ENCODE peak calls at places on chromosomes 11 and 22, in five cellular contexts. M is astrocyte of the cerebellum, Z is stomach, E is tibial nerve, Q is AG10803. S is an unnamed sample.

GRCh38 chr11:11211888-11212287 is 141.2 kb downstream of the CSNK2A3 start:
- DNase-seq in Q (no peak), Z (no peak), E (no peak), M (no peak), S (no peak)

GRCh38 chr11:3180869-3181268 is 15.8 kb upstream of the OSBPL5 start:
- DNase-seq in M (no peak), Z (no peak), E (no peak), Q (no peak), S (no peak)

GRCh38 chr11:63854696-63855095 is 15.8 kb downstream of the MARK2 start:
- DNase-seq in Q (peak; percentile 65), Z (no peak), E (no peak), M (no peak), S (no peak)

GRCh38 chr22:47486569-47487312 is 724.3 kb downstream of the TBC1D22A start:
- DNase-seq in Z (no peak), E (no peak), M (no peak), Q (no peak), S (no peak)

GRCh38 chr11:65425105-65425970 is 2.7 kb downstream of the NEAT1 start:
- DNase-seq in E (no peak), Q (peak; percentile 82), Z (peak; percentile 60), M (no peak), S (no peak)

GRCh38 chr22:20946080-20946986 is 20.7 kb upstream of the AIFM3 start:
- DNase-seq in E (no peak), M (no peak), Z (no peak), Q (peak; percentile 24), S (peak; percentile 2)

GRCh38 chr11:25211635-25212251 is 714.9 kb downstream of the LUZP2 start:
- DNase-seq in M (peak; percentile 18), E (no peak), Z (no peak), Q (no peak), S (peak; percentile 19)

GRCh38 chr11:9069861-9070470 is 21.4 kb downstream of the SCUBE2 start:
- DNase-seq in M (no peak), Z (no peak), E (no peak), Q (no peak), S (no peak)

GRCh38 chr22:49773531-49773930 is 54.1 kb downstream of the BRD1 start:
- DNase-seq in Q (no peak), Z (no peak), M (no peak), E (no peak), S (no peak)

GRCh38 chr11:70365536-70365912 is 32.8 kb upstream of the CTTN start:
- DNase-seq in M (no peak), E (no peak), Q (no peak), Z (no peak), S (no peak)

GRCh38 chr11:22792497-22792896 is 37.1 kb downstream of the SVIP start:
- DNase-seq in Z (no peak), E (no peak), M (no peak), Q (peak; percentile 12), S (no peak)

GRCh38 chr11:96391698-96392307 is 2.0 kb downstream of the JRKL start:
- DNase-seq in Z (no peak), Q (no peak), E (no peak), M (no peak), S (no peak)

GRCh38 chr11:126799974-126800373 is 200.6 kb downstream of the KIRREL3 start:
- DNase-seq in Q (peak; percentile 85), Z (no peak), E (no peak), M (no peak), S (no peak)

GRCh38 chr11:131889146-131889577 is 518.7 kb downstream of the NTM start:
- DNase-seq in Q (peak; percentile 96), Z (no peak), M (peak; percentile 77), E (no peak), S (no peak)

GRCh38 chr11:84720706-84721402 is 906.3 kb downstream of the DLG2 start:
- DNase-seq in M (no peak), Q (peak; percentile 13), Z (no peak), E (no peak), S (peak; percentile 66)

GRCh38 chr22:35444685-35445399 is 44.9 kb downstream of the MCM5 start:
- DNase-seq in Z (no peak), Q (no peak), E (no peak), M (no peak), S (no peak)

GRCh38 chr22:24768537-24769374 is 5.8 kb downstream of the PIWIL3 start:
- DNase-seq in Z (peak; percentile 81), M (peak; percentile 29), Q (peak; percentile 65), E (peak; percentile 23), S (no peak)

GRCh38 chr22:32760815-32761214 is 40.7 kb upstream of the TIMP3 start:
- DNase-seq in E (no peak), M (no peak), Q (no peak), Z (no peak), S (no peak)

GRCh38 chr11:57466680-57467079 is 6.4 kb downstream of the RTN4RL2 start:
- DNase-seq in M (no peak), E (no peak), Q (no peak), Z (no peak), S (no peak)

GRCh38 chr11:47991266-47991830 is 11.0 kb downstream of the PTPRJ start:
- DNase-seq in Q (no peak), M (no peak), E (no peak), Z (peak; percentile 64), S (peak; percentile 14)

GRCh38 chr11:418343-419247 is 3.8 kb upstream of the SIGIRR start:
- DNase-seq in Z (no peak), M (no peak), E (no peak), Q (no peak), S (no peak)

GRCh38 chr11:9169595-9170295 is 78.3 kb upstream of the SCUBE2 start:
- DNase-seq in E (no peak), Z (no peak), M (no peak), Q (no peak), S (no peak)

GRCh38 chr11:65468874-65469333 is 29.9 kb upstream of the MALAT1 start:
- DNase-seq in M (no peak), Q (peak; percentile 19), E (no peak), Z (peak; percentile 93), S (no peak)

GRCh38 chr11:66789097-66789890 is 53.9 kb upstream of the RCE1 start:
- DNase-seq in Z (no peak), E (no peak), Q (no peak), M (no peak), S (no peak)

GRCh38 chr11:67689178-67689577 is 14.8 kb upstream of the ALDH3B2 start:
- DNase-seq in Q (no peak), M (no peak), E (no peak), Z (no peak), S (no peak)

GRCh38 chr11:116379185-116379828 is 393.5 kb downstream of the BUD13 start:
- DNase-seq in Z (no peak), E (no peak), M (peak; percentile 3), Q (no peak), S (no peak)

GRCh38 chr11:83069441-83070043 is 2.2 kb downstream of the RAB30 start:
- DNase-seq in E (no peak), Q (no peak), M (no peak), Z (no peak), S (no peak)

GRCh38 chr11:68380786-68381622 is 68.6 kb downstream of the LRP5 start:
- DNase-seq in E (no peak), M (no peak), Z (no peak), Q (peak; percentile 66), S (no peak)

GRCh38 chr11:2534957-2535672 is 90.3 kb downstream of the KCNQ1 start:
- DNase-seq in M (no peak), E (no peak), Q (no peak), Z (no peak), S (peak; percentile 75)

GRCh38 chr11:120055646-120056045 is 82.3 kb downstream of the TRIM29 start:
- DNase-seq in Z (no peak), M (peak; percentile 38), E (no peak), Q (peak; percentile 85), S (no peak)

GRCh38 chr11:119694334-119694733 is 34.7 kb downstream of the NECTIN1 start:
- DNase-seq in Z (peak; percentile 63), M (no peak), E (no peak), Q (no peak), S (no peak)

GRCh38 chr11:64095286-64095825 is 59.6 kb downstream of the FLRT1 start:
- DNase-seq in Z (no peak), E (no peak), Q (no peak), M (no peak), S (no peak)

GRCh38 chr11:27215471-27216267 is 147.3 kb downstream of the CCDC34 start:
- DNase-seq in Z (peak; percentile 33), Q (no peak), M (no peak), E (no peak), S (no peak)

GRCh38 chr22:24153353-24153752 is 27.9 kb upstream of the SUSD2 start:
- DNase-seq in M (no peak), E (no peak), Q (peak; percentile 50), Z (no peak), S (no peak)

GRCh38 chr22:37316875-37317371 is 34.6 kb downstream of the CYTH4 start:
- DNase-seq in Z (peak; percentile 77), M (peak; percentile 80), E (peak; percentile 33), Q (peak; percentile 78), S (no peak)

GRCh38 chr22:31177420-31178162 is 17.6 kb downstream of the RNF185 start:
- DNase-seq in Z (no peak), Q (peak; percentile 98), E (no peak), M (peak; percentile 72), S (no peak)
- TF ChIP-seq CTCF in Z (no peak), Q (peak; percentile 41), E (no peak), M (no peak), S (peak; percentile 39)

GRCh38 chr11:6269994-6270393 is 10.4 kb downstream of the CCKBR start:
- DNase-seq in M (no peak), E (no peak), Q (no peak), Z (no peak), S (no peak)
- TF ChIP-seq CTCF in M (no peak), E (no peak), Q (peak; percentile 8), Z (no peak), S (no peak)

DNA sequence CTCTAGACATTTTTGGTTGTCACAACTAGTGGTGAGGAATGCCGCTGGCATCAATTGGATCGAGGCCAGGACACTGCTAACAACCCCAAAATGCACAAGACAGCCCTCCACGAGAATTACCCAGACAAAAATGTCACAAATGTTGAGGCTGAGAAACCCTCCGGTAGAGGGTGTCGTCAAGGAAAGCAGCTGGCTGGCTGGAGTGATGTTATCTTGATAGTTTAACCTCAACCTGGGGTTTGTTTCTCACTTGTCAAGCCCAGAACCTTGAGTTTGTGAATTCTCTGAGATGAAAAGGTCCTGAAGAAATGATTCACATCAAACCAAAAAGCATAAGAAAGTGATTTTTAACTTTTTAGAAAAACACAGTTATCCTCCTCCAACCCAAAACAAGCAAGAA is 21.1 kb upstream of the TMPRSS13 start:
- DNase-seq in Q (no peak), M (no peak), E (no peak), Z (no peak), S (no peak)
- TF ChIP-seq CTCF in Q (no peak), M (no peak), E (no peak), Z (no peak), S (peak; percentile 56)

GRCh38 chr11:90288207-90288821 is 65.5 kb upstream of the CHORDC1 start:
- DNase-seq in E (no peak), Z (no peak), Q (peak; percentile 4), M (peak; percentile 20), S (no peak)
- TF ChIP-seq CTCF in E (peak; percentile 36), Z (no peak), Q (peak; percentile 40), M (peak; percentile 60), S (peak; percentile 83)

S was measured in chondrocyte.